ENCODE peak calls at places on chromosomes 5 and 9, in seven cellular contexts. Y, P, C, S, Z, B and R are unnamed samples.

GRCh38 chr5:134837530-134838181 is 8.1 kb upstream of the C5orf24 start:
- DNase-seq in Y (no peak), P (no peak), C (no peak), S (peak), Z (no peak), B (no peak), R (no peak)

GRCh38 chr5:87746891-87747366 is 334.2 kb upstream of the CCNH start:
- DNase-seq in Y (peak), P (no peak), C (no peak), S (no peak), Z (no peak), B (no peak), R (no peak)

GRCh38 chr5:16768184-16768583 is 151.4 kb upstream of the RETREG1 start:
- DNase-seq in Y (no peak), P (no peak), C (no peak), S (no peak), Z (no peak), B (no peak), R (no peak)

GRCh38 chr9:127539259-127539981 is 72.7 kb upstream of the STXBP1 start:
- DNase-seq in Y (no peak), P (no peak), C (no peak), S (no peak), Z (no peak), B (no peak), R (no peak)

GRCh38 chr5:145506451-145506850 is 328.7 kb downstream of the PRELID2 start:
- DNase-seq in Y (no peak), P (no peak), C (no peak), S (no peak), Z (no peak), B (no peak), R (no peak)

GRCh38 chr5:59769832-59770231 is 123.7 kb downstream of the PDE4D start:
- DNase-seq in Y (no peak), P (no peak), C (no peak), S (no peak), Z (no peak), B (no peak), R (no peak)

GRCh38 chr9:71587576-71588362 is 180.5 kb downstream of the CEMIP2 start:
- DNase-seq in Y (peak), P (no peak), C (no peak), S (no peak), Z (no peak), B (no peak), R (no peak)

GRCh38 chr9:127204771-127205470 is 59.7 kb upstream of the GARNL3 start:
- DNase-seq in Y (no peak), P (no peak), C (no peak), S (no peak), Z (no peak), B (no peak), R (peak)

GRCh38 chr9:111559000-111559610 is 34.1 kb downstream of the ZNF483 start:
- DNase-seq in Y (peak), P (no peak), C (no peak), S (no peak), Z (no peak), B (no peak), R (peak)

GRCh38 chr9:87387351-87388055 is 110.2 kb upstream of the DAPK1 start:
- DNase-seq in Y (peak), P (no peak), C (no peak), S (no peak), Z (no peak), B (no peak), R (no peak)

GRCh38 chr5:66242050-66242449 is 98.0 kb downstream of the SREK1 start:
- DNase-seq in Y (peak), P (no peak), C (no peak), S (no peak), Z (no peak), B (no peak), R (no peak)

GRCh38 chr9:136944519-136945332 is at the start of the genes C8G and FBXW5:
- DNase-seq in Y (peak), P (peak), C (peak), S (peak), Z (peak), B (peak), R (peak)

GRCh38 chr9:98070704-98071103 is 14.2 kb downstream of the NANS start:
- DNase-seq in Y (no peak), P (no peak), C (no peak), S (no peak), Z (no peak), B (no peak), R (no peak)

GRCh38 chr5:37086466-37087178 is 162.6 kb downstream of the CPLANE1 start:
- DNase-seq in Y (no peak), P (no peak), C (no peak), S (peak), Z (peak), B (no peak), R (no peak)

GRCh38 chr5:54522080-54522479 is 4.5 kb downstream of the SNX18 start:
- DNase-seq in Y (no peak), P (no peak), C (no peak), S (no peak), Z (no peak), B (no peak), R (no peak)
- H3K4me3 ChIP-seq in Y (no peak), P (peak), C (peak), S (no peak), Z (peak), B (no peak), R (no peak)

GRCh38 chr5:172106511-172107356 is 81.3 kb downstream of the STK10 start:
- DNase-seq in Y (no peak), P (peak), C (peak), S (peak), Z (no peak), B (peak), R (peak)
- H3K4me3 ChIP-seq in Y (no peak), P (no peak), C (peak), S (no peak), Z (peak), B (no peak), R (no peak)

GRCh38 chr9:122214507-122214906 is 14.2 kb downstream of the LHX6 start:
- DNase-seq in Y (no peak), P (no peak), C (no peak), S (no peak), Z (no peak), B (no peak), R (no peak)

GRCh38 chr9:122213589-122214413 is 15.0 kb downstream of the LHX6 start:
- DNase-seq in Y (peak), P (peak), C (no peak), S (peak), Z (no peak), B (peak), R (no peak)

GRCh38 chr9:122212473-122213004 is 16.2 kb downstream of the LHX6 start:
- DNase-seq in Y (no peak), P (no peak), C (no peak), S (no peak), Z (no peak), B (no peak), R (no peak)

GRCh38 chr9:122215663-122216062 is 13.1 kb downstream of the LHX6 start:
- DNase-seq in Y (no peak), P (no peak), C (no peak), S (no peak), Z (no peak), B (no peak), R (no peak)

DNA sequence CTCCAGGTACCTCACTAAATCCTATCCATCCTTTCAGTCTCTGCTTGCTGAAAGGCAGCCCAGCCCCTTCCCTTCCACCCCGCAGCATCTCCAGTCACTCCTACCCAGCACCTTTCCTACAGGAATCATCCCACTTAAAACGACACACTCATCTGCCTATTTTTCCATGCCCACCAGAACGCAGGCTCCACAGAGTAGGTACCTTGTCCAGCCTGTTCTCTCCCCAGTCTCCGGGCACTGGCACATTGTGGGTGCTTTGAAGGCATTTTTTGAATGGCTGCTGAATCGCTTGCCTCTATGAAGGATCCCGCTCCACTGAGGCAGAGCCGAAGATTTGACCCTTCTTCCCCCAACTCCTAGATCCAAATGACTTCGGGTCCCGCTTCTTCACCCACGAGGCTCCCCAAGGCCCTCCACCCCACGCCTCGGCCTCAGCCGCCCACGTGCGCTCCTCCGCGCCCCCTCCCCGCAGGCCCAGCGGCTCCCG is 15.6 kb downstream of the LHX6 start:
- DNase-seq in Y (no peak), P (no peak), C (no peak), S (no peak), Z (no peak), B (no peak), R (no peak)
- H3K4me3 ChIP-seq in Y (peak), P (peak), C (no peak), S (peak), Z (no peak), B (no peak), R (no peak)

GRCh38 chr9:124595743-124596142 is 88.5 kb upstream of the NR5A1 start:
- DNase-seq in Y (no peak), P (no peak), C (no peak), S (peak), Z (no peak), B (no peak), R (no peak)

GRCh38 chr9:124596172-124596839 is 89.1 kb upstream of the NR5A1 start:
- DNase-seq in Y (no peak), P (no peak), C (no peak), S (no peak), Z (no peak), B (no peak), R (no peak)

GRCh38 chr9:124593080-124594058 is 86.2 kb upstream of the NR5A1 start:
- DNase-seq in Y (peak), P (no peak), C (no peak), S (no peak), Z (no peak), B (no peak), R (no peak)

GRCh38 chr9:124594215-124594614 is 87.0 kb upstream of the NR5A1 start:
- DNase-seq in Y (no peak), P (no peak), C (no peak), S (no peak), Z (no peak), B (no peak), R (no peak)

DNA sequence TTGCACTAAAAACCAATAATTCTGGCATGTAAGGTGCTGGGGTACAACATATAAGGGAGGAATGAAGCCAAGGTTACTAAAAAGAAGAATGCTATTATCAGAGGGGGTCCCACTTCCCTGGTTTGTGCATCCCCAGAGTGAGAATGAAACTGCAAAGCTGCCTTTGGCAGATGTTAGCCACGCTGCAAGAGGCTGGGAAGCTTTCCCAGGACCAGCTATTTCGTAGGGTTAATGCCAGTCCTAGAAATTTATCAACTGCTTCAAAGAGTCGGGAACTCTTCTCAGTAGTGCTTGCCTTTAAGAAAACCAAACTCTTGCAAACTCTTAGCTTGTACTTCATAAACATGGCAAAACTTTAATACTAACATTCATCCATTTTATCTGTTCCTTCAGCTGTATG is 87.5 kb upstream of the NR5A1 start:
- DNase-seq in Y (no peak), P (no peak), C (no peak), S (no peak), Z (no peak), B (no peak), R (no peak)
- H3K4me3 ChIP-seq in Y (no peak), P (no peak), C (no peak), S (no peak), Z (no peak), B (no peak), R (peak)

GRCh38 chr5:72847439-72847838 is 31.0 kb downstream of the TNPO1 start:
- DNase-seq in Y (no peak), P (no peak), C (no peak), S (no peak), Z (peak), B (no peak), R (no peak)
- H3K4me3 ChIP-seq in Y (peak), P (peak), C (peak), S (peak), Z (peak), B (no peak), R (peak)

GRCh38 chr5:55857247-55857640 is 6.1 kb downstream of the IL31RA start:
- DNase-seq in Y (no peak), P (no peak), C (no peak), S (no peak), Z (no peak), B (no peak), R (no peak)
- H3K4me3 ChIP-seq in Y (no peak), P (no peak), C (no peak), S (no peak), Z (no peak), B (no peak), R (no peak)

DNA sequence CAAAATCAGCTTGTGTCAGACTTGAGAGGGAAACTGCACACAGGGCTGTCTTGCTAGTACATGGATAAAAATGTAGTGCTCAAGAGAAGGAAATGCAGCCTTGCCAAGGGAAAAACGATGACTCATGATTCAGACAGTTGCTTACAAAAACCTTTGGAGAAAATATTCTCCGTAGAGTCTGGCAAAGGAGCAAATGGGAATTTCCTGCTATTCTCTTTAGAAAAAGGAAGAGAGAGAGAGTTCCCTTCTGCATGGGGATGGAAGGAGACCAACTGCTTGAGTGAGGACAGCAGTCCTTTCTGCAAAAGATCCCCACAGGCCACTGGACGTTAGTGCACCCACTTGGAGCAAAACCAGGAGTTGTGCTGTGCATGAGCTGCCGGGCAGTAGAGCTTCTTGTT is 7.6 kb downstream of the IFNB1 start:
- DNase-seq in Y (peak), P (no peak), C (no peak), S (no peak), Z (peak), B (peak), R (no peak)
- H3K4me3 ChIP-seq in Y (no peak), P (no peak), C (no peak), S (no peak), Z (no peak), B (no peak), R (no peak)

GRCh38 chr5:58456486-58456885 is 3.4 kb downstream of the PLK2 start:
- DNase-seq in Y (peak), P (no peak), C (no peak), S (no peak), Z (no peak), B (no peak), R (no peak)
- H3K4me3 ChIP-seq in Y (peak), P (no peak), C (peak), S (no peak), Z (no peak), B (no peak), R (no peak)

GRCh38 chr9:108972186-108972585 is 38.0 kb downstream of the ABITRAM start:
- DNase-seq in Y (no peak), P (no peak), C (no peak), S (no peak), Z (no peak), B (no peak), R (no peak)
- H3K4me3 ChIP-seq in Y (no peak), P (no peak), C (no peak), S (no peak), Z (no peak), B (no peak), R (no peak)